ENCODE peak calls at places on chromosome 4, in ten cellular contexts. One of them, this sample, is unnamed.

GRCh38 chr4:164304240-164304639 is 449.7 kb upstream of the SMIM31 start:
- DNase-seq in C1 segment of cervical spinal cord: no peak
- DNase-seq in T-cell: no peak
- DNase-seq in endodermal cell: no peak
- DNase-seq in sciatic nerve: no peak
- DNase-seq in stimulated activated CD8-positive, alpha-beta memory T cell treated with anti-CD3 and anti-CD28 coated beads, Interleukin-15, amount 100 ng/mL, for 1 hour: no peak
- DNase-seq in Calu3: no peak
- DNase-seq in tibial nerve: no peak
- DNase-seq in RWPE1: no peak
- DNase-seq in A172: no peak
- DNase-seq in this sample: no peak

GRCh38 chr4:25062098-25062497 is 31.4 kb upstream of the LGI2 start:
- DNase-seq in C1 segment of cervical spinal cord: no peak
- DNase-seq in T-cell: no peak
- DNase-seq in endodermal cell: no peak
- DNase-seq in sciatic nerve: no peak
- DNase-seq in stimulated activated CD8-positive, alpha-beta memory T cell treated with anti-CD3 and anti-CD28 coated beads, Interleukin-15, amount 100 ng/mL, for 1 hour: no peak
- DNase-seq in Calu3: no peak
- DNase-seq in tibial nerve: no peak
- DNase-seq in RWPE1: no peak
- DNase-seq in A172: no peak
- DNase-seq in this sample: no peak

GRCh38 chr4:47386592-47387235 is 76.8 kb downstream of the COMMD8 start:
- DNase-seq in C1 segment of cervical spinal cord: no peak
- DNase-seq in T-cell: no peak
- DNase-seq in endodermal cell: no peak
- DNase-seq in sciatic nerve: no peak
- DNase-seq in stimulated activated CD8-positive, alpha-beta memory T cell treated with anti-CD3 and anti-CD28 coated beads, Interleukin-15, amount 100 ng/mL, for 1 hour: no peak
- DNase-seq in Calu3: no peak
- DNase-seq in tibial nerve: no peak
- DNase-seq in RWPE1: no peak
- DNase-seq in A172: no peak
- DNase-seq in this sample: no peak

GRCh38 chr4:154472870-154473269 is 18.7 kb downstream of the DCHS2 start:
- DNase-seq in C1 segment of cervical spinal cord: no peak
- DNase-seq in T-cell: no peak
- DNase-seq in endodermal cell: no peak
- DNase-seq in sciatic nerve: no peak
- DNase-seq in stimulated activated CD8-positive, alpha-beta memory T cell treated with anti-CD3 and anti-CD28 coated beads, Interleukin-15, amount 100 ng/mL, for 1 hour: no peak
- DNase-seq in Calu3: no peak
- DNase-seq in tibial nerve: no peak
- DNase-seq in RWPE1: no peak
- DNase-seq in A172: no peak
- DNase-seq in this sample: no peak

GRCh38 chr4:16857425-16857824 is 41.0 kb downstream of the LDB2 start:
- DNase-seq in C1 segment of cervical spinal cord: no peak
- DNase-seq in T-cell: no peak
- DNase-seq in endodermal cell: no peak
- DNase-seq in sciatic nerve: no peak
- DNase-seq in stimulated activated CD8-positive, alpha-beta memory T cell treated with anti-CD3 and anti-CD28 coated beads, Interleukin-15, amount 100 ng/mL, for 1 hour: no peak
- DNase-seq in Calu3: no peak
- DNase-seq in tibial nerve: no peak
- DNase-seq in RWPE1: no peak
- DNase-seq in A172: no peak
- DNase-seq in this sample: no peak

GRCh38 chr4:64581422-64581821 is 172.2 kb upstream of the TECRL start:
- DNase-seq in C1 segment of cervical spinal cord: no peak
- DNase-seq in T-cell: no peak
- DNase-seq in endodermal cell: no peak
- DNase-seq in sciatic nerve: no peak
- DNase-seq in stimulated activated CD8-positive, alpha-beta memory T cell treated with anti-CD3 and anti-CD28 coated beads, Interleukin-15, amount 100 ng/mL, for 1 hour: no peak
- DNase-seq in Calu3: no peak
- DNase-seq in tibial nerve: no peak
- DNase-seq in RWPE1: peak; percentile 22
- DNase-seq in A172: peak; percentile 20
- DNase-seq in this sample: no peak

GRCh38 chr4:38768968-38769394 is 13.8 kb downstream of the TLR10 start:
- DNase-seq in C1 segment of cervical spinal cord: no peak
- DNase-seq in T-cell: no peak
- DNase-seq in endodermal cell: no peak
- DNase-seq in sciatic nerve: no peak
- DNase-seq in stimulated activated CD8-positive, alpha-beta memory T cell treated with anti-CD3 and anti-CD28 coated beads, Interleukin-15, amount 100 ng/mL, for 1 hour: no peak
- DNase-seq in Calu3: no peak
- DNase-seq in tibial nerve: no peak
- DNase-seq in RWPE1: no peak
- DNase-seq in A172: no peak
- DNase-seq in this sample: no peak

GRCh38 chr4:16884673-16885460 is 13.6 kb downstream of the LDB2 start:
- DNase-seq in C1 segment of cervical spinal cord: no peak
- DNase-seq in T-cell: no peak
- DNase-seq in endodermal cell: no peak
- DNase-seq in sciatic nerve: no peak
- DNase-seq in stimulated activated CD8-positive, alpha-beta memory T cell treated with anti-CD3 and anti-CD28 coated beads, Interleukin-15, amount 100 ng/mL, for 1 hour: no peak
- DNase-seq in Calu3: no peak
- DNase-seq in tibial nerve: no peak
- DNase-seq in RWPE1: no peak
- DNase-seq in A172: no peak
- DNase-seq in this sample: no peak

GRCh38 chr4:98794565-98795205 is 134.2 kb downstream of the EIF4E start:
- DNase-seq in C1 segment of cervical spinal cord: no peak
- DNase-seq in T-cell: no peak
- DNase-seq in endodermal cell: peak; percentile 73
- DNase-seq in sciatic nerve: no peak
- DNase-seq in stimulated activated CD8-positive, alpha-beta memory T cell treated with anti-CD3 and anti-CD28 coated beads, Interleukin-15, amount 100 ng/mL, for 1 hour: no peak
- DNase-seq in Calu3: no peak
- DNase-seq in tibial nerve: no peak
- DNase-seq in RWPE1: peak; percentile 51
- DNase-seq in A172: peak; percentile 24
- DNase-seq in this sample: peak; percentile 23

GRCh38 chr4:865121-865465 is 39.2 kb upstream of the CPLX1 start:
- DNase-seq in C1 segment of cervical spinal cord: no peak
- DNase-seq in T-cell: no peak
- DNase-seq in endodermal cell: no peak
- DNase-seq in sciatic nerve: no peak
- DNase-seq in stimulated activated CD8-positive, alpha-beta memory T cell treated with anti-CD3 and anti-CD28 coated beads, Interleukin-15, amount 100 ng/mL, for 1 hour: no peak
- DNase-seq in Calu3: no peak
- DNase-seq in tibial nerve: no peak
- DNase-seq in RWPE1: no peak
- DNase-seq in A172: no peak
- DNase-seq in this sample: no peak

GRCh38 chr4:43564107-43564506 is 671.6 kb downstream of the GRXCR1 start:
- DNase-seq in C1 segment of cervical spinal cord: no peak
- DNase-seq in T-cell: no peak
- DNase-seq in endodermal cell: no peak
- DNase-seq in sciatic nerve: no peak
- DNase-seq in stimulated activated CD8-positive, alpha-beta memory T cell treated with anti-CD3 and anti-CD28 coated beads, Interleukin-15, amount 100 ng/mL, for 1 hour: no peak
- DNase-seq in Calu3: no peak
- DNase-seq in tibial nerve: no peak
- DNase-seq in RWPE1: no peak
- DNase-seq in A172: no peak
- DNase-seq in this sample: no peak

GRCh38 chr4:82891728-82892466 is 944 bp upstream of the SEC31A start:
- DNase-seq in C1 segment of cervical spinal cord: no peak
- DNase-seq in T-cell: no peak
- DNase-seq in endodermal cell: no peak
- DNase-seq in sciatic nerve: no peak
- DNase-seq in stimulated activated CD8-positive, alpha-beta memory T cell treated with anti-CD3 and anti-CD28 coated beads, Interleukin-15, amount 100 ng/mL, for 1 hour: no peak
- DNase-seq in Calu3: no peak
- DNase-seq in tibial nerve: no peak
- DNase-seq in RWPE1: no peak
- DNase-seq in A172: peak; percentile 16
- DNase-seq in this sample: no peak

GRCh38 chr4:31239886-31240285 is 519.7 kb downstream of the PCDH7 start:
- DNase-seq in C1 segment of cervical spinal cord: no peak
- DNase-seq in T-cell: no peak
- DNase-seq in endodermal cell: no peak
- DNase-seq in sciatic nerve: no peak
- DNase-seq in stimulated activated CD8-positive, alpha-beta memory T cell treated with anti-CD3 and anti-CD28 coated beads, Interleukin-15, amount 100 ng/mL, for 1 hour: no peak
- DNase-seq in Calu3: no peak
- DNase-seq in tibial nerve: no peak
- DNase-seq in RWPE1: no peak
- DNase-seq in A172: no peak
- DNase-seq in this sample: no peak

GRCh38 chr4:33709247-33709646 is 2535.1 kb downstream of the ARAP2 start:
- DNase-seq in C1 segment of cervical spinal cord: no peak
- DNase-seq in T-cell: no peak
- DNase-seq in endodermal cell: no peak
- DNase-seq in sciatic nerve: no peak
- DNase-seq in stimulated activated CD8-positive, alpha-beta memory T cell treated with anti-CD3 and anti-CD28 coated beads, Interleukin-15, amount 100 ng/mL, for 1 hour: no peak
- DNase-seq in Calu3: no peak
- DNase-seq in tibial nerve: no peak
- DNase-seq in RWPE1: no peak
- DNase-seq in A172: peak; percentile 89
- DNase-seq in this sample: peak; percentile 30

GRCh38 chr4:126604273-126604867 is 1028.4 kb upstream of the INTU start:
- DNase-seq in C1 segment of cervical spinal cord: no peak
- DNase-seq in T-cell: no peak
- DNase-seq in endodermal cell: no peak
- DNase-seq in sciatic nerve: no peak
- DNase-seq in stimulated activated CD8-positive, alpha-beta memory T cell treated with anti-CD3 and anti-CD28 coated beads, Interleukin-15, amount 100 ng/mL, for 1 hour: no peak
- DNase-seq in Calu3: peak; percentile 23
- DNase-seq in tibial nerve: peak; percentile 53
- DNase-seq in RWPE1: peak; percentile 44
- DNase-seq in A172: peak; percentile 25
- DNase-seq in this sample: no peak

GRCh38 chr4:72857787-72858186 is 211.7 kb downstream of the COX18 start:
- DNase-seq in C1 segment of cervical spinal cord: no peak
- DNase-seq in T-cell: no peak
- DNase-seq in endodermal cell: no peak
- DNase-seq in sciatic nerve: no peak
- DNase-seq in stimulated activated CD8-positive, alpha-beta memory T cell treated with anti-CD3 and anti-CD28 coated beads, Interleukin-15, amount 100 ng/mL, for 1 hour: no peak
- DNase-seq in Calu3: no peak
- DNase-seq in tibial nerve: no peak
- DNase-seq in RWPE1: no peak
- DNase-seq in A172: no peak
- DNase-seq in this sample: no peak

GRCh38 chr4:7422898-7423180 is 11.9 kb downstream of the PSAPL1 start:
- DNase-seq in C1 segment of cervical spinal cord: no peak
- DNase-seq in T-cell: no peak
- DNase-seq in endodermal cell: no peak
- DNase-seq in sciatic nerve: peak; percentile 31
- DNase-seq in stimulated activated CD8-positive, alpha-beta memory T cell treated with anti-CD3 and anti-CD28 coated beads, Interleukin-15, amount 100 ng/mL, for 1 hour: no peak
- DNase-seq in Calu3: no peak
- DNase-seq in tibial nerve: no peak
- DNase-seq in RWPE1: no peak
- DNase-seq in A172: no peak
- DNase-seq in this sample: no peak

GRCh38 chr4:79848329-79848728 is 224.7 kb downstream of the ANTXR2 start:
- DNase-seq in C1 segment of cervical spinal cord: no peak
- DNase-seq in T-cell: no peak
- DNase-seq in endodermal cell: no peak
- DNase-seq in sciatic nerve: no peak
- DNase-seq in stimulated activated CD8-positive, alpha-beta memory T cell treated with anti-CD3 and anti-CD28 coated beads, Interleukin-15, amount 100 ng/mL, for 1 hour: no peak
- DNase-seq in Calu3: no peak
- DNase-seq in tibial nerve: no peak
- DNase-seq in RWPE1: no peak
- DNase-seq in A172: peak; percentile 2
- DNase-seq in this sample: no peak

GRCh38 chr4:153467897-153468262 is 1.7 kb downstream of the TMEM131L start:
- DNase-seq in C1 segment of cervical spinal cord: no peak
- DNase-seq in T-cell: no peak
- DNase-seq in endodermal cell: no peak
- DNase-seq in sciatic nerve: no peak
- DNase-seq in stimulated activated CD8-positive, alpha-beta memory T cell treated with anti-CD3 and anti-CD28 coated beads, Interleukin-15, amount 100 ng/mL, for 1 hour: no peak
- DNase-seq in Calu3: no peak
- DNase-seq in tibial nerve: no peak
- DNase-seq in RWPE1: no peak
- DNase-seq in A172: no peak
- DNase-seq in this sample: no peak

GRCh38 chr4:56424697-56425514 is 10.5 kb downstream of the PPAT start:
- DNase-seq in C1 segment of cervical spinal cord: no peak
- DNase-seq in T-cell: peak; percentile 19
- DNase-seq in endodermal cell: no peak
- DNase-seq in sciatic nerve: no peak
- DNase-seq in stimulated activated CD8-positive, alpha-beta memory T cell treated with anti-CD3 and anti-CD28 coated beads, Interleukin-15, amount 100 ng/mL, for 1 hour: peak; percentile 26
- DNase-seq in Calu3: peak; percentile 11
- DNase-seq in tibial nerve: peak; percentile 74
- DNase-seq in RWPE1: peak; percentile 18
- DNase-seq in A172: peak; percentile 18
- DNase-seq in this sample: no peak

GRCh38 chr4:5381981-5382441 is 326.3 kb downstream of the EVC2 start:
- DNase-seq in C1 segment of cervical spinal cord: no peak
- DNase-seq in T-cell: no peak
- DNase-seq in endodermal cell: no peak
- DNase-seq in sciatic nerve: no peak
- DNase-seq in stimulated activated CD8-positive, alpha-beta memory T cell treated with anti-CD3 and anti-CD28 coated beads, Interleukin-15, amount 100 ng/mL, for 1 hour: no peak
- DNase-seq in Calu3: no peak
- DNase-seq in tibial nerve: no peak
- DNase-seq in RWPE1: no peak
- DNase-seq in A172: peak; percentile 36
- DNase-seq in this sample: peak; percentile 67

GRCh38 chr4:56506110-56506705 is 617 bp downstream of the ARL9 start:
- DNase-seq in C1 segment of cervical spinal cord: no peak
- DNase-seq in T-cell: no peak
- DNase-seq in endodermal cell: peak; percentile 79
- DNase-seq in sciatic nerve: no peak
- DNase-seq in stimulated activated CD8-positive, alpha-beta memory T cell treated with anti-CD3 and anti-CD28 coated beads, Interleukin-15, amount 100 ng/mL, for 1 hour: no peak
- DNase-seq in Calu3: no peak
- DNase-seq in tibial nerve: no peak
- DNase-seq in RWPE1: no peak
- DNase-seq in A172: no peak
- DNase-seq in this sample: no peak

GRCh38 chr4:60724623-60725022 is 475.5 kb upstream of the ADGRL3 start:
- DNase-seq in C1 segment of cervical spinal cord: no peak
- DNase-seq in T-cell: no peak
- DNase-seq in endodermal cell: peak; percentile 62
- DNase-seq in sciatic nerve: no peak
- DNase-seq in stimulated activated CD8-positive, alpha-beta memory T cell treated with anti-CD3 and anti-CD28 coated beads, Interleukin-15, amount 100 ng/mL, for 1 hour: no peak
- DNase-seq in Calu3: no peak
- DNase-seq in tibial nerve: no peak
- DNase-seq in RWPE1: peak; percentile 50
- DNase-seq in A172: peak; percentile 91
- DNase-seq in this sample: peak; percentile 26

GRCh38 chr4:118816538-118817177 is 19.3 kb downstream of the SEC24D start:
- DNase-seq in C1 segment of cervical spinal cord: no peak
- DNase-seq in T-cell: no peak
- DNase-seq in endodermal cell: no peak
- DNase-seq in sciatic nerve: no peak
- DNase-seq in stimulated activated CD8-positive, alpha-beta memory T cell treated with anti-CD3 and anti-CD28 coated beads, Interleukin-15, amount 100 ng/mL, for 1 hour: no peak
- DNase-seq in Calu3: no peak
- DNase-seq in tibial nerve: no peak
- DNase-seq in RWPE1: no peak
- DNase-seq in A172: peak; percentile 50
- DNase-seq in this sample: no peak

GRCh38 chr4:6963139-6963611 is 53.5 kb downstream of the TBC1D14 start:
- DNase-seq in C1 segment of cervical spinal cord: no peak
- DNase-seq in T-cell: no peak
- DNase-seq in endodermal cell: no peak
- DNase-seq in sciatic nerve: no peak
- DNase-seq in stimulated activated CD8-positive, alpha-beta memory T cell treated with anti-CD3 and anti-CD28 coated beads, Interleukin-15, amount 100 ng/mL, for 1 hour: no peak
- DNase-seq in Calu3: no peak
- DNase-seq in tibial nerve: no peak
- DNase-seq in RWPE1: no peak
- DNase-seq in A172: no peak
- DNase-seq in this sample: no peak

GRCh38 chr4:129092636-129093172 is 635 bp downstream of the SCLT1 start:
- DNase-seq in C1 segment of cervical spinal cord: no peak
- DNase-seq in T-cell: no peak
- DNase-seq in endodermal cell: no peak
- DNase-seq in sciatic nerve: no peak
- DNase-seq in stimulated activated CD8-positive, alpha-beta memory T cell treated with anti-CD3 and anti-CD28 coated beads, Interleukin-15, amount 100 ng/mL, for 1 hour: no peak
- DNase-seq in Calu3: no peak
- DNase-seq in tibial nerve: no peak
- DNase-seq in RWPE1: no peak
- DNase-seq in A172: peak; percentile 8
- DNase-seq in this sample: no peak